ENCODE peak calls at places on chromosomes 6 and 20, in five cellular contexts. One of them, this sample, is unnamed.

GRCh38 chr6:111201764-111202163 is 114.5 kb downstream of the SLC16A10 start:
- DNase-seq in amniotic stem cell: no peak
- DNase-seq in mucosa of descending colon: no peak
- DNase-seq in KBM-7: peak
- DNase-seq in activated CD8-positive, alpha-beta T cell treated with anti-CD3 and anti-CD28 coated beads for 36 hours: no peak
- DNase-seq in this sample: no peak

GRCh38 chr20:47466193-47466592 is 35.5 kb upstream of the NCOA3 start:
- DNase-seq in KBM-7: no peak
- DNase-seq in activated CD8-positive, alpha-beta T cell treated with anti-CD3 and anti-CD28 coated beads for 36 hours: no peak
- DNase-seq in mucosa of descending colon: no peak
- DNase-seq in amniotic stem cell: no peak
- DNase-seq in this sample: no peak

GRCh38 chr6:150573041-150573681 is 26.5 kb upstream of the PLEKHG1 start:
- DNase-seq in activated CD8-positive, alpha-beta T cell treated with anti-CD3 and anti-CD28 coated beads for 36 hours: no peak
- DNase-seq in mucosa of descending colon: no peak
- DNase-seq in KBM-7: no peak
- DNase-seq in amniotic stem cell: no peak
- DNase-seq in this sample: no peak

GRCh38 chr6:112289039-112289566 is 34.7 kb upstream of the LAMA4 start:
- DNase-seq in KBM-7: no peak
- DNase-seq in amniotic stem cell: no peak
- DNase-seq in activated CD8-positive, alpha-beta T cell treated with anti-CD3 and anti-CD28 coated beads for 36 hours: no peak
- DNase-seq in mucosa of descending colon: peak
- DNase-seq in this sample: peak

GRCh38 chr20:48360338-48360698 is 467.5 kb downstream of the PREX1 start:
- DNase-seq in mucosa of descending colon: no peak
- DNase-seq in KBM-7: no peak
- DNase-seq in amniotic stem cell: no peak
- DNase-seq in activated CD8-positive, alpha-beta T cell treated with anti-CD3 and anti-CD28 coated beads for 36 hours: no peak
- DNase-seq in this sample: no peak

GRCh38 chr20:32231847-32232246 is 24.2 kb downstream of the POFUT1 start:
- DNase-seq in KBM-7: peak
- DNase-seq in mucosa of descending colon: no peak
- DNase-seq in amniotic stem cell: no peak
- DNase-seq in activated CD8-positive, alpha-beta T cell treated with anti-CD3 and anti-CD28 coated beads for 36 hours: peak
- DNase-seq in this sample: no peak

GRCh38 chr20:53736122-53736756 is 142.6 kb upstream of the ZNF217 start:
- DNase-seq in amniotic stem cell: no peak
- DNase-seq in KBM-7: no peak
- DNase-seq in activated CD8-positive, alpha-beta T cell treated with anti-CD3 and anti-CD28 coated beads for 36 hours: no peak
- DNase-seq in mucosa of descending colon: no peak
- DNase-seq in this sample: no peak

GRCh38 chr6:105317607-105318533 is 85.0 kb downstream of the PREP start:
- DNase-seq in KBM-7: no peak
- DNase-seq in mucosa of descending colon: peak
- DNase-seq in activated CD8-positive, alpha-beta T cell treated with anti-CD3 and anti-CD28 coated beads for 36 hours: peak
- DNase-seq in amniotic stem cell: no peak
- DNase-seq in this sample: peak

GRCh38 chr6:100378576-100378975 is 86.1 kb downstream of the SIM1 start:
- DNase-seq in amniotic stem cell: no peak
- DNase-seq in activated CD8-positive, alpha-beta T cell treated with anti-CD3 and anti-CD28 coated beads for 36 hours: no peak
- DNase-seq in mucosa of descending colon: no peak
- DNase-seq in KBM-7: no peak
- DNase-seq in this sample: no peak

GRCh38 chr6:158475344-158476302 is 84.3 kb upstream of the TMEM181 start:
- DNase-seq in mucosa of descending colon: peak
- DNase-seq in KBM-7: peak
- DNase-seq in amniotic stem cell: peak
- DNase-seq in activated CD8-positive, alpha-beta T cell treated with anti-CD3 and anti-CD28 coated beads for 36 hours: no peak
- DNase-seq in this sample: peak

GRCh38 chr6:80438728-80439127 is 332.3 kb downstream of the BCKDHB start:
- DNase-seq in activated CD8-positive, alpha-beta T cell treated with anti-CD3 and anti-CD28 coated beads for 36 hours: no peak
- DNase-seq in mucosa of descending colon: no peak
- DNase-seq in KBM-7: no peak
- DNase-seq in amniotic stem cell: peak
- DNase-seq in this sample: no peak

GRCh38 chr6:159463440-159463839 is 229.6 kb downstream of the SOD2 start:
- DNase-seq in amniotic stem cell: no peak
- DNase-seq in activated CD8-positive, alpha-beta T cell treated with anti-CD3 and anti-CD28 coated beads for 36 hours: no peak
- DNase-seq in mucosa of descending colon: no peak
- DNase-seq in KBM-7: peak
- DNase-seq in this sample: no peak

GRCh38 chr6:161368514-161368913 is 94.7 kb upstream of the AGPAT4 start:
- DNase-seq in activated CD8-positive, alpha-beta T cell treated with anti-CD3 and anti-CD28 coated beads for 36 hours: no peak
- DNase-seq in mucosa of descending colon: no peak
- DNase-seq in amniotic stem cell: no peak
- DNase-seq in KBM-7: no peak
- DNase-seq in this sample: no peak

GRCh38 chr6:6760054-6760453 is 171.5 kb downstream of the LY86 start:
- DNase-seq in mucosa of descending colon: no peak
- DNase-seq in KBM-7: no peak
- DNase-seq in activated CD8-positive, alpha-beta T cell treated with anti-CD3 and anti-CD28 coated beads for 36 hours: no peak
- DNase-seq in amniotic stem cell: no peak
- DNase-seq in this sample: no peak

GRCh38 chr6:38012573-38012972 is 193.0 kb downstream of the ZFAND3 start:
- DNase-seq in KBM-7: peak
- DNase-seq in amniotic stem cell: no peak
- DNase-seq in activated CD8-positive, alpha-beta T cell treated with anti-CD3 and anti-CD28 coated beads for 36 hours: peak
- DNase-seq in mucosa of descending colon: no peak
- DNase-seq in this sample: peak

GRCh38 chr6:15929685-15930084 is 199.2 kb upstream of the MYLIP start:
- DNase-seq in amniotic stem cell: no peak
- DNase-seq in activated CD8-positive, alpha-beta T cell treated with anti-CD3 and anti-CD28 coated beads for 36 hours: no peak
- DNase-seq in mucosa of descending colon: no peak
- DNase-seq in KBM-7: peak
- DNase-seq in this sample: no peak

GRCh38 chr6:12275084-12275483 is 15.1 kb upstream of the EDN1 start:
- DNase-seq in activated CD8-positive, alpha-beta T cell treated with anti-CD3 and anti-CD28 coated beads for 36 hours: no peak
- DNase-seq in amniotic stem cell: no peak
- DNase-seq in mucosa of descending colon: no peak
- DNase-seq in KBM-7: no peak
- DNase-seq in this sample: no peak

GRCh38 chr6:157614026-157614484 is 209.0 kb upstream of the SNX9 start:
- DNase-seq in KBM-7: peak
- DNase-seq in amniotic stem cell: no peak
- DNase-seq in mucosa of descending colon: peak
- DNase-seq in activated CD8-positive, alpha-beta T cell treated with anti-CD3 and anti-CD28 coated beads for 36 hours: no peak
- DNase-seq in this sample: peak

GRCh38 chr6:137155830-137156229 is 17.6 kb downstream of the IL22RA2 start:
- DNase-seq in activated CD8-positive, alpha-beta T cell treated with anti-CD3 and anti-CD28 coated beads for 36 hours: peak
- DNase-seq in KBM-7: peak
- DNase-seq in amniotic stem cell: no peak
- DNase-seq in mucosa of descending colon: peak
- DNase-seq in this sample: no peak

GRCh38 chr6:157991067-157991432 is 9.4 kb downstream of the SYNJ2 start:
- DNase-seq in amniotic stem cell: no peak
- DNase-seq in mucosa of descending colon: no peak
- DNase-seq in KBM-7: no peak
- DNase-seq in activated CD8-positive, alpha-beta T cell treated with anti-CD3 and anti-CD28 coated beads for 36 hours: no peak
- DNase-seq in this sample: no peak

GRCh38 chr20:25216199-25216945 is 20.9 kb downstream of the ENTPD6 start:
- DNase-seq in amniotic stem cell: no peak
- DNase-seq in activated CD8-positive, alpha-beta T cell treated with anti-CD3 and anti-CD28 coated beads for 36 hours: no peak
- DNase-seq in KBM-7: no peak
- DNase-seq in mucosa of descending colon: no peak
- DNase-seq in this sample: no peak

GRCh38 chr6:1254326-1254725 is 57.6 kb upstream of the FOXQ1 start:
- DNase-seq in KBM-7: no peak
- DNase-seq in mucosa of descending colon: no peak
- DNase-seq in amniotic stem cell: no peak
- DNase-seq in activated CD8-positive, alpha-beta T cell treated with anti-CD3 and anti-CD28 coated beads for 36 hours: no peak
- DNase-seq in this sample: no peak

GRCh38 chr6:157861814-157862213 is 38.8 kb downstream of the SNX9 start:
- DNase-seq in mucosa of descending colon: no peak
- DNase-seq in amniotic stem cell: no peak
- DNase-seq in activated CD8-positive, alpha-beta T cell treated with anti-CD3 and anti-CD28 coated beads for 36 hours: no peak
- DNase-seq in KBM-7: no peak
- DNase-seq in this sample: no peak

GRCh38 chr20:57769756-57770155 is 59.9 kb upstream of the PMEPA1 start:
- DNase-seq in activated CD8-positive, alpha-beta T cell treated with anti-CD3 and anti-CD28 coated beads for 36 hours: no peak
- DNase-seq in KBM-7: no peak
- DNase-seq in amniotic stem cell: no peak
- DNase-seq in mucosa of descending colon: no peak
- DNase-seq in this sample: no peak

GRCh38 chr6:54624779-54625178 is 221.8 kb upstream of the FAM83B start:
- DNase-seq in activated CD8-positive, alpha-beta T cell treated with anti-CD3 and anti-CD28 coated beads for 36 hours: no peak
- DNase-seq in mucosa of descending colon: no peak
- DNase-seq in KBM-7: no peak
- DNase-seq in amniotic stem cell: no peak
- DNase-seq in this sample: no peak

GRCh38 chr6:1263039-1263849 is 48.7 kb upstream of the FOXQ1 start:
- DNase-seq in amniotic stem cell: no peak
- DNase-seq in mucosa of descending colon: no peak
- DNase-seq in KBM-7: no peak
- DNase-seq in activated CD8-positive, alpha-beta T cell treated with anti-CD3 and anti-CD28 coated beads for 36 hours: peak
- DNase-seq in this sample: no peak

GRCh38 chr6:117938324-117938995 is 31.4 kb downstream of the SLC35F1 start:
- DNase-seq in KBM-7: no peak
- DNase-seq in activated CD8-positive, alpha-beta T cell treated with anti-CD3 and anti-CD28 coated beads for 36 hours: no peak
- DNase-seq in amniotic stem cell: no peak
- DNase-seq in mucosa of descending colon: no peak
- DNase-seq in this sample: no peak

GRCh38 chr6:170470673-170471072 is 82.4 kb downstream of the PSMB1 start:
- DNase-seq in amniotic stem cell: no peak
- DNase-seq in mucosa of descending colon: no peak
- DNase-seq in activated CD8-positive, alpha-beta T cell treated with anti-CD3 and anti-CD28 coated beads for 36 hours: no peak
- DNase-seq in KBM-7: no peak
- DNase-seq in this sample: no peak

GRCh38 chr6:123953920-123954319 is 150.3 kb downstream of the NKAIN2 start:
- DNase-seq in mucosa of descending colon: no peak
- DNase-seq in amniotic stem cell: no peak
- DNase-seq in KBM-7: no peak
- DNase-seq in activated CD8-positive, alpha-beta T cell treated with anti-CD3 and anti-CD28 coated beads for 36 hours: no peak
- DNase-seq in this sample: no peak

GRCh38 chr6:74222768-74223321 is 526.8 kb downstream of the CD109 start:
- DNase-seq in amniotic stem cell: no peak
- DNase-seq in activated CD8-positive, alpha-beta T cell treated with anti-CD3 and anti-CD28 coated beads for 36 hours: no peak
- DNase-seq in mucosa of descending colon: no peak
- DNase-seq in KBM-7: no peak
- DNase-seq in this sample: no peak

GRCh38 chr6:109877028-109877726 is 100.9 kb upstream of the GPR6 start:
- DNase-seq in amniotic stem cell: no peak
- DNase-seq in activated CD8-positive, alpha-beta T cell treated with anti-CD3 and anti-CD28 coated beads for 36 hours: no peak
- DNase-seq in KBM-7: no peak
- DNase-seq in mucosa of descending colon: no peak
- DNase-seq in this sample: no peak

GRCh38 chr6:131290955-131291354 is 155.7 kb downstream of the AKAP7 start:
- DNase-seq in activated CD8-positive, alpha-beta T cell treated with anti-CD3 and anti-CD28 coated beads for 36 hours: no peak
- DNase-seq in mucosa of descending colon: no peak
- DNase-seq in KBM-7: no peak
- DNase-seq in amniotic stem cell: no peak
- DNase-seq in this sample: no peak

GRCh38 chr6:29924731-29925130 is 17.6 kb upstream of the HLA-A start:
- DNase-seq in activated CD8-positive, alpha-beta T cell treated with anti-CD3 and anti-CD28 coated beads for 36 hours: peak
- DNase-seq in KBM-7: no peak
- DNase-seq in mucosa of descending colon: peak
- DNase-seq in amniotic stem cell: no peak
- DNase-seq in this sample: no peak

GRCh38 chr6:136564170-136564569 is 13.9 kb upstream of the MAP7 start:
- DNase-seq in KBM-7: peak
- DNase-seq in mucosa of descending colon: no peak
- DNase-seq in amniotic stem cell: no peak
- DNase-seq in activated CD8-positive, alpha-beta T cell treated with anti-CD3 and anti-CD28 coated beads for 36 hours: no peak
- DNase-seq in this sample: no peak

GRCh38 chr20:11459090-11459877 is 458.4 kb upstream of the BTBD3 start:
- DNase-seq in KBM-7: no peak
- DNase-seq in activated CD8-positive, alpha-beta T cell treated with anti-CD3 and anti-CD28 coated beads for 36 hours: no peak
- DNase-seq in amniotic stem cell: no peak
- DNase-seq in mucosa of descending colon: no peak
- DNase-seq in this sample: no peak

GRCh38 chr6:9657994-9658393 is 756.9 kb downstream of the TFAP2A start:
- DNase-seq in mucosa of descending colon: no peak
- DNase-seq in KBM-7: no peak
- DNase-seq in amniotic stem cell: no peak
- DNase-seq in activated CD8-positive, alpha-beta T cell treated with anti-CD3 and anti-CD28 coated beads for 36 hours: no peak
- DNase-seq in this sample: no peak

This sample was measured in left colon.